ENCODE peak calls at places on chromosome 1, in seven cellular contexts. One of them, this sample, is unnamed.

GRCh38 chr1:10641976-10642375 is 154.5 kb downstream of the CASZ1 start:
- DNase-seq in KBM-7: no peak
- DNase-seq in heart left ventricle: no peak
- DNase-seq in NCI-H1105: no peak
- DNase-seq in stimulated activated effector memory CD8-positive, alpha-beta T cell treated with anti-CD3 and anti-CD28 coated beads, Interleukin-12 subunit alpha, Interleukin-12 subunit beta, amount 100 ng/mL, for 72 hours: no peak
- DNase-seq in GM23338: no peak
- DNase-seq in activated CD4-positive, alpha-beta T cell treated with anti-CD3 and anti-CD28 coated beads, Interleukin-2, amount 50 U/mL, for 24 hours: no peak
- DNase-seq in this sample: no peak

GRCh38 chr1:40078512-40079333 is 18.3 kb downstream of the PPT1 start:
- DNase-seq in KBM-7: peak
- DNase-seq in heart left ventricle: no peak
- DNase-seq in NCI-H1105: peak
- DNase-seq in stimulated activated effector memory CD8-positive, alpha-beta T cell treated with anti-CD3 and anti-CD28 coated beads, Interleukin-12 subunit alpha, Interleukin-12 subunit beta, amount 100 ng/mL, for 72 hours: peak
- DNase-seq in GM23338: peak
- DNase-seq in activated CD4-positive, alpha-beta T cell treated with anti-CD3 and anti-CD28 coated beads, Interleukin-2, amount 50 U/mL, for 24 hours: no peak
- DNase-seq in this sample: peak

GRCh38 chr1:107750364-107750959 is 214.5 kb downstream of the VAV3 start:
- DNase-seq in KBM-7: peak
- DNase-seq in heart left ventricle: no peak
- DNase-seq in NCI-H1105: peak
- DNase-seq in stimulated activated effector memory CD8-positive, alpha-beta T cell treated with anti-CD3 and anti-CD28 coated beads, Interleukin-12 subunit alpha, Interleukin-12 subunit beta, amount 100 ng/mL, for 72 hours: peak
- DNase-seq in GM23338: peak
- DNase-seq in activated CD4-positive, alpha-beta T cell treated with anti-CD3 and anti-CD28 coated beads, Interleukin-2, amount 50 U/mL, for 24 hours: no peak
- DNase-seq in this sample: no peak

GRCh38 chr1:33146038-33146437 is 35.8 kb downstream of the TRIM62 start:
- DNase-seq in KBM-7: no peak
- DNase-seq in heart left ventricle: no peak
- DNase-seq in NCI-H1105: no peak
- DNase-seq in stimulated activated effector memory CD8-positive, alpha-beta T cell treated with anti-CD3 and anti-CD28 coated beads, Interleukin-12 subunit alpha, Interleukin-12 subunit beta, amount 100 ng/mL, for 72 hours: no peak
- DNase-seq in GM23338: no peak
- DNase-seq in activated CD4-positive, alpha-beta T cell treated with anti-CD3 and anti-CD28 coated beads, Interleukin-2, amount 50 U/mL, for 24 hours: no peak
- DNase-seq in this sample: no peak

GRCh38 chr1:161890574-161890973 is 124.5 kb downstream of the ATF6 start:
- DNase-seq in KBM-7: no peak
- DNase-seq in heart left ventricle: no peak
- DNase-seq in NCI-H1105: no peak
- DNase-seq in stimulated activated effector memory CD8-positive, alpha-beta T cell treated with anti-CD3 and anti-CD28 coated beads, Interleukin-12 subunit alpha, Interleukin-12 subunit beta, amount 100 ng/mL, for 72 hours: no peak
- DNase-seq in GM23338: peak
- DNase-seq in activated CD4-positive, alpha-beta T cell treated with anti-CD3 and anti-CD28 coated beads, Interleukin-2, amount 50 U/mL, for 24 hours: no peak
- DNase-seq in this sample: no peak

GRCh38 chr1:43349594-43350306 is 9.0 kb upstream of the CDC20 start:
- DNase-seq in KBM-7: no peak
- DNase-seq in heart left ventricle: no peak
- DNase-seq in NCI-H1105: no peak
- DNase-seq in stimulated activated effector memory CD8-positive, alpha-beta T cell treated with anti-CD3 and anti-CD28 coated beads, Interleukin-12 subunit alpha, Interleukin-12 subunit beta, amount 100 ng/mL, for 72 hours: no peak
- DNase-seq in GM23338: peak
- DNase-seq in activated CD4-positive, alpha-beta T cell treated with anti-CD3 and anti-CD28 coated beads, Interleukin-2, amount 50 U/mL, for 24 hours: no peak
- DNase-seq in this sample: no peak

GRCh38 chr1:35278886-35279554 is 10.5 kb downstream of the ZMYM4 start:
- DNase-seq in KBM-7: no peak
- DNase-seq in heart left ventricle: no peak
- DNase-seq in NCI-H1105: no peak
- DNase-seq in stimulated activated effector memory CD8-positive, alpha-beta T cell treated with anti-CD3 and anti-CD28 coated beads, Interleukin-12 subunit alpha, Interleukin-12 subunit beta, amount 100 ng/mL, for 72 hours: no peak
- DNase-seq in GM23338: no peak
- DNase-seq in activated CD4-positive, alpha-beta T cell treated with anti-CD3 and anti-CD28 coated beads, Interleukin-2, amount 50 U/mL, for 24 hours: no peak
- DNase-seq in this sample: no peak

GRCh38 chr1:54331091-54331772 is 75.0 kb downstream of the SSBP3 start:
- DNase-seq in KBM-7: peak
- DNase-seq in heart left ventricle: peak
- DNase-seq in NCI-H1105: no peak
- DNase-seq in stimulated activated effector memory CD8-positive, alpha-beta T cell treated with anti-CD3 and anti-CD28 coated beads, Interleukin-12 subunit alpha, Interleukin-12 subunit beta, amount 100 ng/mL, for 72 hours: no peak
- DNase-seq in GM23338: no peak
- DNase-seq in activated CD4-positive, alpha-beta T cell treated with anti-CD3 and anti-CD28 coated beads, Interleukin-2, amount 50 U/mL, for 24 hours: no peak
- DNase-seq in this sample: no peak

GRCh38 chr1:19765623-19766022 is 34.1 kb downstream of the TMCO4 start:
- DNase-seq in KBM-7: no peak
- DNase-seq in heart left ventricle: no peak
- DNase-seq in NCI-H1105: no peak
- DNase-seq in stimulated activated effector memory CD8-positive, alpha-beta T cell treated with anti-CD3 and anti-CD28 coated beads, Interleukin-12 subunit alpha, Interleukin-12 subunit beta, amount 100 ng/mL, for 72 hours: no peak
- DNase-seq in GM23338: no peak
- DNase-seq in activated CD4-positive, alpha-beta T cell treated with anti-CD3 and anti-CD28 coated beads, Interleukin-2, amount 50 U/mL, for 24 hours: no peak
- DNase-seq in this sample: no peak

GRCh38 chr1:168089979-168090337 is 46.8 kb downstream of the GPR161 start:
- DNase-seq in KBM-7: no peak
- DNase-seq in heart left ventricle: no peak
- DNase-seq in NCI-H1105: no peak
- DNase-seq in stimulated activated effector memory CD8-positive, alpha-beta T cell treated with anti-CD3 and anti-CD28 coated beads, Interleukin-12 subunit alpha, Interleukin-12 subunit beta, amount 100 ng/mL, for 72 hours: peak
- DNase-seq in GM23338: no peak
- DNase-seq in activated CD4-positive, alpha-beta T cell treated with anti-CD3 and anti-CD28 coated beads, Interleukin-2, amount 50 U/mL, for 24 hours: no peak
- DNase-seq in this sample: no peak

GRCh38 chr1:6273380-6273891 is 12.5 kb upstream of the GPR153 start:
- DNase-seq in KBM-7: no peak
- DNase-seq in heart left ventricle: no peak
- DNase-seq in NCI-H1105: no peak
- DNase-seq in stimulated activated effector memory CD8-positive, alpha-beta T cell treated with anti-CD3 and anti-CD28 coated beads, Interleukin-12 subunit alpha, Interleukin-12 subunit beta, amount 100 ng/mL, for 72 hours: no peak
- DNase-seq in GM23338: peak
- DNase-seq in activated CD4-positive, alpha-beta T cell treated with anti-CD3 and anti-CD28 coated beads, Interleukin-2, amount 50 U/mL, for 24 hours: no peak
- DNase-seq in this sample: no peak

This sample was measured in GM12891.